ENCODE peak calls at places on chromosomes 13 and 19, in six cellular contexts. J, D, I, Z, H and C are unnamed samples.
A peak's percentile ranks its signal among the peaks of the same experiment; 100 is the strongest.

GRCh38 chr13:24112791-24113190 is 47.7 kb upstream of the SPATA13 start:
- DNase-seq in J (no peak), D (no peak), I (no peak), Z (no peak), H (no peak), C (no peak)

GRCh38 chr19:10871711-10872550 is 578 bp downstream of the CARM1 start:
- DNase-seq in J (no peak), D (no peak), I (no peak), Z (no peak), H (peak; percentile 74), C (peak; percentile 58)

GRCh38 chr19:10061717-10062310 is 24.3 kb upstream of the SHFL start:
- DNase-seq in J (no peak), D (no peak), I (no peak), Z (no peak), H (peak; percentile 83), C (peak; percentile 69)

GRCh38 chr13:113919761-113920160 is 54.1 kb downstream of the C13orf46 start:
- DNase-seq in J (no peak), D (no peak), I (no peak), Z (no peak), H (no peak), C (no peak)

GRCh38 chr13:66537417-66537816 is 692.7 kb downstream of the PCDH9 start:
- DNase-seq in J (no peak), D (no peak), I (no peak), Z (no peak), H (no peak), C (no peak)

GRCh38 chr13:32587774-32588165 is 1.5 kb downstream of the PDS5B start:
- DNase-seq in J (peak; percentile 9), D (no peak), I (no peak), Z (peak; percentile 61), H (no peak), C (no peak)

GRCh38 chr19:35521124-35521743 is 6.9 kb downstream of the SBSN start:
- DNase-seq in J (no peak), D (no peak), I (no peak), Z (no peak), H (no peak), C (peak; percentile 70)

GRCh38 chr19:48395499-48395898 is 2.0 kb downstream of the GRIN2D start:
- DNase-seq in J (no peak), D (no peak), I (no peak), Z (no peak), H (no peak), C (no peak)

GRCh38 chr13:42745655-42746054 is 35.7 kb upstream of the FAM216B start:
- DNase-seq in J (no peak), D (no peak), I (no peak), Z (no peak), H (no peak), C (no peak)

GRCh38 chr19:44002212-44002565 is 568 bp upstream of the ZNF230 start:
- DNase-seq in J (no peak), D (peak; percentile 8), I (no peak), Z (no peak), H (peak; percentile 11), C (no peak)

GRCh38 chr19:45344621-45345505 is 4.3 kb downstream of the KLC3 start:
- DNase-seq in J (no peak), D (no peak), I (no peak), Z (no peak), H (no peak), C (no peak)

GRCh38 chr13:34942732-34943674 is 933 bp downstream of the NBEA start:
- DNase-seq in J (no peak), D (peak; percentile 4), I (no peak), Z (no peak), H (no peak), C (peak; percentile 78)

GRCh38 chr19:36773223-36773579 is 594 bp upstream of the ZNF850 start:
- DNase-seq in J (no peak), D (no peak), I (no peak), Z (no peak), H (no peak), C (no peak)

GRCh38 chr19:36775768-36776167 is 3.2 kb upstream of the ZNF850 start:
- DNase-seq in J (no peak), D (no peak), I (no peak), Z (no peak), H (no peak), C (peak; percentile 24)

GRCh38 chr19:36772341-36773222 is at the start of gene ZNF850:
- DNase-seq in J (peak; percentile 87), D (peak; percentile 89), I (peak; percentile 93), Z (peak; percentile 97), H (peak; percentile 76), C (peak; percentile 98)

DNA sequence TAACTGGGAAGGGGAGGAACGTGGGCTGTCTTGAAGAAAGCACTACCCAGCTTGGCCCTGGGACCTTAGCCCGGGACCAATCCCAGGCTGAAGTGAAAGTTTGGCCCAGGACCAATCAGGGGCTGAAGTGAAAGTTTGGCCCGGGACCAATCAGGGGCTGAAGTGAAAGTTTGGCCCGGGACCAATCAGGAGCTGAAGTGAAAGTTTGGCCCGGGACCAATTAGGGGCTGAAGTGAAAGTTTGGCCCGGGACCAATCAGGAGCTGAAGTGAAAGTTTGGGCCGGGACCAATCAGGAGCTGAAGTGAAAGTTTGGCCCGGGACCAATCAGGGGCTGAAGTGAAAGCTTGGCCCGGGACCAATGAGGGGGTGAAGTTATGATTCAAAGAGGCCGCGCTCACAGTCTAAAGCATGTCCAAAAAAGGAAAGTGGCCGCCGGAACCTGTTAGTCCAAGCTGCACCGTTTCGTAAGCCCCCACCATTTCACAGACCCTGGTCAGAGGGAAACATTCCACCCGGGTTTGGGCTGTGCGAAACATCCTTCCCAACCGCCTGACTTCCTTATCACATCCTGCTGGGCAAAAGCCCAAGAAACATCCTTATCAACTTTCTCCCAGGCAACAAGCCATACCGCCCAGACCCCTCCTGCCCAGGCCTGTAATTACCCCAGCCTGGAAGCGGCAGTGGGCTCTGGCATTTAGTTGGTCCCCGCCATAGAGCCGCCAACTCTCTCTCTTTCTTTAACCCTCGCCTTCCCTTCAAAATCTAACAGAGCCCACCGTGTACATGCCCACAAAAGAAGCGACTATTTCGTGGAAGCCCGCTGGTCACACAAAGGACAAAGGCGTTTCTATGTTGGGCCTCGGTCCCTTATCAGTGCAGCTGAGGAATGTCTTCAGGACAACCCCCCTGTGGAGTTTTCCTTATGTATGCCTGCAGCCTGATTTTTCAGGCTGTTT is 1.1 kb downstream of the ZNF850 start:
- DNase-seq in J (peak; percentile 85), D (no peak), I (peak; percentile 67), Z (peak; percentile 85), H (peak; percentile 53), C (peak; percentile 96)
- TF ChIP-seq REST in J (no peak), D (no peak), I (no peak), Z (no peak), H (no peak), C (no peak)

DNA sequence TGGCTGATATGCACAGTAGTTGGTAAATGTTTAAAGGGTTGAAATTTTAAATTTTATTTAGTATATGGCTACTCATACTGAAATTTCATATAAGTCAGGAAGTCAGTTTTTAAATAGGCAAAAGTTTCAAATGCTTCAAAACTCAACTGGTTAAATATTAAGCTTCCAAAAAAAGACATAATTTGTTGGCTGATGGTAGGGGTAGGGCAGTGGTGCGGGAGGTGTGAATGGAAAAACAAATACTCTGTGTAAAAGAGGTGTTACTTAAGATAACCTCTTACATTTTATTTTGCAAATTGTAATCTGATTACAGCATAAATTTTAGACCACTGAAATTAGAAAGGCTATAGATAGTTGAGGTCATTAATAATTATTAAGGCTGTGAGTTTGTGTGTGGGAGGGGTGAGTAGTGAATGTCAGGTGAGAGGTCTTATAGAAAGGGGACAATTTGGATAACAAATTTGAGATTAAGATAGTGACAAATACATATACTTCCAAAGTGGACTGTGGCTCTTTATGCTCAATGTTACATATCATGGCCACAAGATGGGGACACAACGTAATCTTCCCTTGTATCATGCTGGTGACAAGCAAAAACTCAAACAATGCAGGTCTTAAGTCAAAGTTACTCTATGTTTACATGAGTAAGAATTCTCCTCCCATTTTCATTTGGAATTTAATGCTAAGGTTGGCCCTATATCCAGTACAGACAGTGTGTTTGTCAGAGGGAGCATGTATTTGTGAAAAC is 36.6 kb upstream of the OXGR1 start:
- DNase-seq in J (peak; percentile 19), D (peak; percentile 31), I (no peak), Z (peak; percentile 16), H (peak; percentile 15), C (peak; percentile 58)
- TF ChIP-seq REST in J (no peak), D (no peak), I (no peak), Z (no peak), H (no peak), C (no peak)

GRCh38 chr19:47037766-47038165 is 10.7 kb downstream of the TMEM160 start:
- DNase-seq in J (no peak), D (no peak), I (no peak), Z (no peak), H (no peak), C (no peak)

GRCh38 chr19:47035495-47036232 is 12.8 kb downstream of the TMEM160 start:
- DNase-seq in J (peak; percentile 52), D (peak; percentile 99), I (peak; percentile 80), Z (peak; percentile 91), H (peak; percentile 95), C (peak; percentile 88)

GRCh38 chr19:47036233-47036651 is 12.2 kb downstream of the TMEM160 start:
- DNase-seq in J (no peak), D (no peak), I (no peak), Z (peak; percentile 68), H (no peak), C (no peak)

GRCh38 chr19:47032171-47032811 is 12.7 kb downstream of the NPAS1 start:
- DNase-seq in J (no peak), D (peak; percentile 88), I (no peak), Z (no peak), H (peak; percentile 54), C (peak; percentile 94)

DNA sequence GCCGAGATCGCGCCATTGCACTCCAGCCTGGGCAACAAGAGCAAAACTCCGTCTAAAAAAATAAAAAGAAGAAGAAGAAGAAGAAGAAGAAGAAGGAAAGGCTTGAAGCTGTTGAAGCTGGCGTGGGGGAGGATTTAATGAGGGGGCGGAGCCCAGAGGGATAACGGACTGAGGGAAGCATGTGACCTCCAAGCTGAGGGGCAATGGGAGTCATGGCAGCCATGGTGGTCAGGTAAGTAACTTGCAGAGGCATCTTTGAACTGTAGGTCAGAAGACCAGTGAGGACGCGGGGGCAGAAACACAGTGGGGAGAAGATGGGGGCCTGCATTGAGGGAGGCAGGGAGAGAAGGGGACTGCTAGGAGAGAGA is 13.3 kb downstream of the TMEM160 start:
- DNase-seq in J (no peak), D (no peak), I (no peak), Z (peak; percentile 59), H (peak; percentile 71), C (peak; percentile 84)
- TF ChIP-seq REST in J (no peak), D (no peak), I (no peak), Z (no peak), H (no peak), C (no peak)

DNA sequence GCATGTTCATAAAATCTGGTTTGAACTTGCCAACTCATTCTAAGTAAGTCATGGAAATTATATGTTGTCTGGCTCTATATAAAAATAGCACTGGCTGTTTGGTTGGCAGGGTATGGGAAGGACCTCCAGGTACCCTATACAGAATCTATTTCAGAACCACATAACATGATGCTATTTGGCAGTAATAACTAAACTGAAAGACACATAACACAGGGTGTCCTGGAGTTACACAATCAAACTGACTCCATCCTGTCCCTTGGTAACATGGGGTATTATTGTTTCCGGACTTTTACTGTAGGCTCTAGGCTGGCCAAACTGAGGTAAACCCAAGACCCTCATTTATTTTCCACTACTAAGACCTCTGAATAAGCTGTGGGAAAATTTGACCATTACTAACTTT is 248.8 kb downstream of the RGCC start:
- DNase-seq in J (no peak), D (no peak), I (no peak), Z (no peak), H (no peak), C (no peak)
- TF ChIP-seq REST in J (no peak), D (no peak), I (no peak), Z (no peak), H (no peak), C (no peak)